ENCODE peak calls at places on chromosomes 7 and 10, in five cellular contexts. L, G, M, N and T are unnamed samples.

GRCh38 chr10:102421645-102422585 is 1.3 kb downstream of the FBXL15 start:
- DNase-seq in L (no peak), G (no peak), M (no peak), N (no peak), T (no peak)

GRCh38 chr7:24971333-24972165 is 8.4 kb downstream of the OSBPL3 start:
- DNase-seq in G (peak; percentile 94), M (peak; percentile 91), L (no peak), N (no peak), T (no peak)

GRCh38 chr7:99102809-99103690 is 40.9 kb downstream of the SMURF1 start:
- DNase-seq in G (no peak), L (no peak), M (no peak), N (peak; percentile 15), T (no peak)

GRCh38 chr10:127612-128432 is 7.4 kb upstream of the ZMYND11 start:
- DNase-seq in N (no peak), M (no peak), L (no peak), G (no peak), T (no peak)

GRCh38 chr10:44010873-44011602 is 362.4 kb upstream of the ZNF32 start:
- DNase-seq in M (no peak), N (no peak), L (no peak), G (peak; percentile 21), T (no peak)

GRCh38 chr10:110165239-110165638 is 42.2 kb upstream of the MXI1 start:
- DNase-seq in N (no peak), L (no peak), G (no peak), M (no peak), T (no peak)

GRCh38 chr7:26091933-26092332 is 60.1 kb upstream of the NFE2L3 start:
- DNase-seq in G (no peak), L (no peak), M (peak; percentile 22), N (no peak), T (no peak)

GRCh38 chr10:15453462-15453861 is 82.4 kb upstream of the FAM171A1 start:
- DNase-seq in L (no peak), M (no peak), G (no peak), N (no peak), T (no peak)

GRCh38 chr10:615583-616152 is 73.8 kb downstream of the DIP2C start:
- DNase-seq in G (no peak), N (no peak), M (no peak), L (no peak), T (no peak)

GRCh38 chr10:76998451-76998850 is 639.2 kb downstream of the KCNMA1 start:
- DNase-seq in M (peak; percentile 1), G (no peak), N (no peak), L (no peak), T (no peak)

GRCh38 chr7:107995184-107996071 is 7.5 kb downstream of the LAMB1 start:
- DNase-seq in N (no peak), M (peak; percentile 89), L (no peak), G (peak; percentile 77), T (no peak)

GRCh38 chr7:75658369-75658768 is 80.4 kb downstream of the HIP1 start:
- DNase-seq in N (no peak), G (no peak), L (no peak), M (no peak), T (no peak)

GRCh38 chr10:57972783-57973182 is 294.9 kb downstream of the IPMK start:
- DNase-seq in M (no peak), N (no peak), L (no peak), G (peak; percentile 81), T (no peak)

GRCh38 chr7:138864667-138865066 is 66.7 kb upstream of the ATP6V0A4 start:
- DNase-seq in M (no peak), L (no peak), N (no peak), G (peak; percentile 31), T (no peak)

GRCh38 chr7:22481726-22482125 is 18.3 kb downstream of the STEAP1B start:
- DNase-seq in L (no peak), N (no peak), G (peak; percentile 25), M (peak; percentile 48), T (no peak)

GRCh38 chr7:859368-860030 is 16.9 kb upstream of the GET4 start:
- DNase-seq in M (no peak), G (no peak), N (no peak), L (no peak), T (no peak)

GRCh38 chr7:43646603-43647313 is 63.9 kb downstream of the STK17A start:
- DNase-seq in N (no peak), L (no peak), G (no peak), M (no peak), T (peak; percentile 35)

GRCh38 chr7:125606661-125607060 is 677.0 kb upstream of the POT1 start:
- DNase-seq in L (no peak), G (no peak), M (no peak), N (no peak), T (no peak)

GRCh38 chr7:73565675-73566342 is 8.3 kb upstream of the BCL7B start:
- DNase-seq in N (no peak), L (no peak), M (no peak), G (no peak), T (no peak)

GRCh38 chr10:47165711-47166404 is 134.1 kb upstream of the GDF10 start:
- DNase-seq in L (no peak), M (no peak), N (no peak), G (no peak), T (peak; percentile 23)

GRCh38 chr10:131588704-131589220 is 277.2 kb upstream of the TCERG1L start:
- DNase-seq in L (no peak), N (no peak), G (no peak), M (no peak), T (no peak)